ENCODE peak calls at places on chromosomes 16 and 17, in nine cellular contexts. T, Z, A, Y, W, X, S, Q and P are unnamed samples.

GRCh38 chr16:18958621-18959578 is 24.8 kb upstream of the TMC7 start:
- DNase-seq in X (no peak), S (no peak), T (no peak), W (no peak), Y (peak), A (no peak), Z (no peak), Q (no peak), P (no peak)

GRCh38 chr16:87790278-87791023 is 24.7 kb upstream of the KLHDC4 start:
- DNase-seq in X (peak), A (no peak), S (no peak), W (no peak), Z (no peak), Q (no peak), Y (peak), T (no peak), P (no peak)

GRCh38 chr16:3086596-3087242 is 12.4 kb downstream of the ZSCAN10 start:
- DNase-seq in X (peak), T (no peak), Z (no peak), Q (no peak), S (no peak), Y (no peak), A (no peak), W (no peak), P (no peak)

GRCh38 chr17:6420173-6420641 is 14.7 kb downstream of the AIPL1 start:
- DNase-seq in X (peak), S (peak), Y (peak), Z (no peak), T (no peak), Q (no peak), A (peak), W (no peak), P (no peak)

GRCh38 chr16:70632273-70632672 is 14.1 kb upstream of the IL34 start:
- DNase-seq in S (no peak), Q (no peak), Z (no peak), T (no peak), W (no peak), A (no peak), Y (no peak), X (no peak), P (no peak)

GRCh38 chr16:78893340-78893739 is 707.2 kb downstream of the MAF start:
- DNase-seq in A (no peak), X (no peak), S (no peak), Z (no peak), Q (no peak), Y (no peak), T (no peak), W (no peak), P (no peak)

GRCh38 chr16:55035037-55035436 is 104.4 kb downstream of the IRX5 start:
- DNase-seq in Z (no peak), Q (no peak), T (peak), X (no peak), A (no peak), S (no peak), Y (no peak), W (no peak), P (peak)

GRCh38 chr16:85652431-85653221 is 36.1 kb downstream of the GINS2 start:
- DNase-seq in A (no peak), X (peak), W (no peak), Y (peak), Z (peak), S (no peak), Q (peak), T (no peak), P (no peak)